ENCODE peak calls at places on chromosomes 13 and 19, in four cellular contexts. Y is upper lobe of left lung, B is mucosa of gallbladder, J is choroid plexus epithelial cell. D is an unnamed sample.
A peak's percentile ranks its signal among the peaks of the same experiment; 100 is the strongest.

GRCh38 chr13:33355470-33355869 is 69.9 kb upstream of the STARD13 start:
- DNase-seq in Y (no peak), B (no peak), J (peak; percentile 77), D (no peak)

GRCh38 chr13:46315036-46315435 is 72.0 kb downstream of the RUBCNL start:
- DNase-seq in Y (no peak), B (no peak), J (no peak), D (no peak)

GRCh38 chr13:113034451-113035208 is 65.6 kb downstream of the MCF2L start:
- DNase-seq in Y (peak; percentile 50), B (peak; percentile 35), J (peak; percentile 70), D (peak; percentile 65)

GRCh38 chr13:60032836-60033235 is 130.9 kb downstream of the DIAPH3 start:
- DNase-seq in Y (no peak), B (no peak), J (no peak), D (no peak)

GRCh38 chr13:49348748-49349147 is 95.1 kb downstream of the CAB39L start:
- DNase-seq in Y (peak; percentile 39), B (no peak), J (no peak), D (no peak)

GRCh38 chr13:21674271-21675009 is 3.6 kb downstream of the FGF9 start:
- DNase-seq in Y (peak; percentile 89), B (no peak), J (no peak), D (no peak)

GRCh38 chr19:38736413-38737280 is 7.6 kb downstream of the CAPN12 start:
- DNase-seq in Y (peak; percentile 89), B (peak; percentile 85), J (peak; percentile 39), D (peak; percentile 83)

GRCh38 chr19:51293571-51294210 is 17.8 kb upstream of the IGLON5 start:
- DNase-seq in Y (peak; percentile 61), B (no peak), J (no peak), D (no peak)

GRCh38 chr19:611506-611869 is 21.8 kb downstream of the HCN2 start:
- DNase-seq in Y (no peak), B (no peak), J (peak; percentile 93), D (no peak)

GRCh38 chr19:16405091-16405490 is 66.7 kb downstream of the EPS15L1 start:
- DNase-seq in Y (peak; percentile 38), B (no peak), J (no peak), D (no peak)

GRCh38 chr13:95541911-95542484 is 10.5 kb upstream of the CLDN10 start:
- DNase-seq in Y (no peak), B (no peak), J (no peak), D (no peak)

GRCh38 chr13:51833980-51834379 is 11.0 kb downstream of the TMEM272 start:
- DNase-seq in Y (no peak), B (no peak), J (no peak), D (no peak)

GRCh38 chr19:4988770-4989251 is 19.9 kb downstream of the KDM4B start:
- DNase-seq in Y (no peak), B (no peak), J (peak; percentile 47), D (no peak)

GRCh38 chr19:40147693-40148347 is 43.4 kb upstream of the MAP3K10 start:
- DNase-seq in Y (no peak), B (no peak), J (peak; percentile 80), D (no peak)

GRCh38 chr13:103852036-103852435 is 785.8 kb upstream of the SLC10A2 start:
- DNase-seq in Y (no peak), B (no peak), J (no peak), D (no peak)

GRCh38 chr19:37932985-37933953 is 26.3 kb downstream of the SIPA1L3 start:
- DNase-seq in Y (no peak), B (peak; percentile 58), J (peak; percentile 40), D (no peak)

GRCh38 chr13:34156841-34157365 is 339.0 kb downstream of the RFC3 start:
- DNase-seq in Y (no peak), B (peak; percentile 86), J (peak; percentile 97), D (peak; percentile 83)

GRCh38 chr19:3821857-3822364 is 35.7 kb upstream of the MATK start:
- DNase-seq in Y (peak; percentile 97), B (peak; percentile 74), J (peak; percentile 26), D (peak; percentile 71)

GRCh38 chr19:27776020-27776419 is 1436.9 kb downstream of the UQCRFS1 start:
- DNase-seq in Y (no peak), B (no peak), J (peak; percentile 78), D (no peak)

GRCh38 chr19:13995017-13995728 is 10.9 kb downstream of the RFX1 start:
- DNase-seq in Y (peak; percentile 55), B (no peak), J (no peak), D (no peak)

GRCh38 chr19:13839938-13840750 is 36.8 kb upstream of the NANOS3 start:
- DNase-seq in Y (peak; percentile 90), B (no peak), J (no peak), D (peak; percentile 76)

GRCh38 chr13:77239312-77239711 is 87.6 kb downstream of the MYCBP2 start:
- DNase-seq in Y (no peak), B (no peak), J (peak; percentile 34), D (no peak)

GRCh38 chr13:36675213-36675536 is 1.4 kb downstream of the SERTM1 start:
- DNase-seq in Y (no peak), B (no peak), J (no peak), D (no peak)

GRCh38 chr13:35501721-35502235 is 25.3 kb upstream of the MAB21L1 start:
- DNase-seq in Y (no peak), B (no peak), J (peak; percentile 4), D (no peak)

GRCh38 chr19:35293733-35294309 is 1.9 kb downstream of the MAG start:
- DNase-seq in Y (peak; percentile 71), B (no peak), J (no peak), D (no peak)

GRCh38 chr13:35724480-35724879 is 248.0 kb upstream of the MAB21L1 start:
- DNase-seq in Y (no peak), B (no peak), J (peak; percentile 29), D (no peak)

GRCh38 chr19:51607920-51608562 is 22.2 kb downstream of the SIGLEC5 start:
- DNase-seq in Y (peak; percentile 83), B (peak; percentile 83), J (peak; percentile 83), D (peak; percentile 70)